ENCODE peak calls at places on chromosomes 6 and 20, in five cellular contexts. H is stimulated activated naive CD8-positive, alpha-beta T cell treated with anti-CD3 and anti-CD28 coated beads, Interleukin-15, amount 100 ng/mL, for 72 hours; U is CD4-positive, alpha-beta T cell; T is left cardiac atrium; E is right cardiac atrium. S is an unnamed sample.

GRCh38 chr6:146550911-146551310 is 7.3 kb downstream of the RAB32 start:
- ATAC-seq in H (no peak), U (no peak), T (peak), E (peak), S (no peak)

GRCh38 chr6:5121479-5121878 is 36.3 kb downstream of the PPP1R3G start:
- ATAC-seq in H (no peak), U (no peak), T (peak), E (peak), S (no peak)

GRCh38 chr6:168968801-168969200 is 284.8 kb downstream of the THBS2 start:
- ATAC-seq in H (no peak), U (no peak), T (no peak), E (no peak), S (no peak)

GRCh38 chr20:23205221-23205620 is 119.1 kb upstream of the CD93 start:
- ATAC-seq in H (no peak), U (no peak), T (no peak), E (no peak), S (no peak)

GRCh38 chr6:145147559-145147958 is 587.8 kb downstream of the EPM2A start:
- ATAC-seq in H (peak), U (no peak), T (peak), E (peak), S (no peak)

GRCh38 chr6:105587349-105588115 is 184.7 kb upstream of the PREP start:
- ATAC-seq in H (peak), U (peak), T (no peak), E (no peak), S (no peak)

GRCh38 chr20:63162206-63162770 is 53.6 kb downstream of the YTHDF1 start:
- ATAC-seq in H (no peak), U (no peak), T (no peak), E (no peak), S (no peak)

GRCh38 chr6:142932788-142933362 is 12.1 kb downstream of the HIVEP2 start:
- ATAC-seq in H (peak), U (peak), T (no peak), E (no peak), S (peak)

GRCh38 chr6:41416165-41416837 is 80.9 kb downstream of the NCR2 start:
- ATAC-seq in H (peak), U (no peak), T (no peak), E (no peak), S (no peak)

GRCh38 chr6:35550437-35550836 is 37.7 kb upstream of the TULP1 start:
- ATAC-seq in H (no peak), U (no peak), T (no peak), E (no peak), S (no peak)

GRCh38 chr20:22471156-22471836 is 113.1 kb downstream of the FOXA2 start:
- ATAC-seq in H (no peak), U (no peak), T (no peak), E (no peak), S (no peak)

GRCh38 chr6:160071805-160072687 is 49.6 kb upstream of the SLC22A1 start:
- ATAC-seq in H (no peak), U (no peak), T (no peak), E (no peak), S (no peak)

GRCh38 chr6:158586652-158587051 is 26.8 kb downstream of the TMEM181 start:
- ATAC-seq in H (no peak), U (no peak), T (no peak), E (no peak), S (no peak)

GRCh38 chr20:46580613-46581012 is 30.2 kb upstream of the OCSTAMP start:
- ATAC-seq in H (no peak), U (no peak), T (no peak), E (no peak), S (no peak)

GRCh38 chr20:63082308-63082938 is 75.7 kb upstream of the BHLHE23 start:
- ATAC-seq in H (no peak), U (peak), T (peak), E (no peak), S (no peak)

GRCh38 chr6:81171991-81172740 is 580.3 kb downstream of the TENT5A start:
- ATAC-seq in H (no peak), U (no peak), T (peak), E (peak), S (no peak)

GRCh38 chr6:132887204-132887603 is 72.8 kb downstream of the RPS12 start:
- ATAC-seq in H (peak), U (no peak), T (no peak), E (no peak), S (no peak)

GRCh38 chr6:137977814-137978213 is 110.8 kb downstream of the TNFAIP3 start:
- ATAC-seq in H (no peak), U (no peak), T (peak), E (no peak), S (no peak)

GRCh38 chr6:108203189-108204119 is 37.6 kb downstream of the NR2E1 start:
- ATAC-seq in H (no peak), U (no peak), T (no peak), E (no peak), S (no peak)

GRCh38 chr20:5080384-5080877 is 39.3 kb downstream of the PCNA start:
- ATAC-seq in H (no peak), U (no peak), T (peak), E (peak), S (peak)

GRCh38 chr20:33731693-33732165 is at the start of gene ZNF341:
- ATAC-seq in H (peak), U (peak), T (peak), E (peak), S (peak)

GRCh38 chr6:156197513-156197912 is 579.7 kb upstream of the ARID1B start:
- ATAC-seq in H (peak), U (peak), T (no peak), E (no peak), S (no peak)

GRCh38 chr6:136420853-136421252 is 129.4 kb downstream of the MAP7 start:
- ATAC-seq in H (no peak), U (no peak), T (no peak), E (no peak), S (no peak)

GRCh38 chr6:6411115-6411514 is 90.7 kb upstream of the F13A1 start:
- ATAC-seq in H (no peak), U (no peak), T (peak), E (peak), S (no peak)

GRCh38 chr6:109237082-109237985 is 142.0 kb downstream of the CEP57L1 start:
- ATAC-seq in H (peak), U (peak), T (peak), E (no peak), S (peak)

GRCh38 chr6:65771946-65772345 is 64.9 kb upstream of the EYS start:
- ATAC-seq in H (no peak), U (no peak), T (no peak), E (no peak), S (no peak)